ENCODE peak calls at places on chromosome 12, in ten cellular contexts. A is ACHN, Q is astrocyte of the cerebellum, R is tibial artery, B is EL, C is NCI-H1092 treated with DMSO at 0.1 percent for 48 hours, P is hypothalamus, Z is GM19239, S is COLO829, M is cerebellar cortex. Y is an unnamed sample.

GRCh38 chr12:124614512-124615292 is 47.3 kb upstream of the NCOR2 start:
- DNase-seq in A (no peak), Q (no peak), R (no peak), B (no peak), C (no peak), P (no peak), Z (no peak), S (no peak), M (no peak), Y (no peak)

GRCh38 chr12:117041798-117042170 is 57.4 kb downstream of the TESC start:
- DNase-seq in A (no peak), Q (no peak), R (no peak), B (no peak), C (no peak), P (no peak), Z (no peak), S (no peak), M (no peak), Y (no peak)

GRCh38 chr12:54562720-54563356 is 13.4 kb downstream of the PDE1B start:
- DNase-seq in A (no peak), Q (no peak), R (no peak), B (no peak), C (no peak), P (no peak), Z (no peak), S (no peak), M (no peak), Y (no peak)

GRCh38 chr12:51533799-51534198 is 57.2 kb upstream of the SCN8A start:
- DNase-seq in A (no peak), Q (no peak), R (no peak), B (no peak), C (peak; percentile 19), P (no peak), Z (no peak), S (peak; percentile 13), M (peak; percentile 25), Y (no peak)

GRCh38 chr12:24901975-24902461 is 46.9 kb downstream of the BCAT1 start:
- DNase-seq in A (peak; percentile 25), Q (no peak), R (no peak), B (no peak), C (no peak), P (no peak), Z (no peak), S (no peak), M (no peak), Y (no peak)

GRCh38 chr12:30706476-30706875 is 10.8 kb upstream of the IPO8 start:
- DNase-seq in A (no peak), Q (no peak), R (no peak), B (no peak), C (no peak), P (no peak), Z (no peak), S (no peak), M (no peak), Y (peak; percentile 37)

GRCh38 chr12:45988259-45988658 is 2.1 kb downstream of the SCAF11 start:
- DNase-seq in A (no peak), Q (no peak), R (no peak), B (peak; percentile 64), C (no peak), P (no peak), Z (no peak), S (no peak), M (no peak), Y (no peak)

GRCh38 chr12:69064734-69065413 is 131.9 kb upstream of the CPM start:
- DNase-seq in A (no peak), Q (no peak), R (no peak), B (no peak), C (no peak), P (no peak), Z (no peak), S (no peak), M (no peak), Y (no peak)

GRCh38 chr12:62930546-62931425 is 4.2 kb downstream of the PPM1H start:
- DNase-seq in A (no peak), Q (no peak), R (no peak), B (peak; percentile 5), C (no peak), P (no peak), Z (no peak), S (no peak), M (peak; percentile 62), Y (no peak)

GRCh38 chr12:24705741-24706358 is 243.1 kb downstream of the BCAT1 start:
- DNase-seq in A (no peak), Q (no peak), R (no peak), B (peak; percentile 34), C (no peak), P (no peak), Z (peak; percentile 36), S (no peak), M (no peak), Y (no peak)

GRCh38 chr12:126369487-126370463 is 1304.5 kb downstream of the AACS start:
- DNase-seq in A (peak; percentile 31), Q (peak; percentile 66), R (no peak), B (no peak), C (no peak), P (no peak), Z (no peak), S (no peak), M (no peak), Y (no peak)

GRCh38 chr12:53208435-53208834 is 1.4 kb upstream of the ITGB7 start:
- DNase-seq in A (no peak), Q (no peak), R (peak; percentile 62), B (no peak), C (no peak), P (no peak), Z (no peak), S (no peak), M (no peak), Y (no peak)

GRCh38 chr12:76375939-76376338 is 27.7 kb upstream of the BBS10 start:
- DNase-seq in A (peak; percentile 39), Q (no peak), R (no peak), B (no peak), C (no peak), P (no peak), Z (no peak), S (no peak), M (no peak), Y (no peak)

GRCh38 chr12:102430661-102431060 is 49.7 kb downstream of the IGF1 start:
- DNase-seq in A (no peak), Q (no peak), R (no peak), B (peak; percentile 34), C (no peak), P (no peak), Z (no peak), S (no peak), M (no peak), Y (no peak)

GRCh38 chr12:29844667-29845066 is 60.9 kb upstream of the TMTC1 start:
- DNase-seq in A (no peak), Q (no peak), R (no peak), B (no peak), C (no peak), P (no peak), Z (no peak), S (no peak), M (no peak), Y (no peak)

Y was measured in NCI-H1417 treated with DMSO at 0.1 percent for 48 hours.